ENCODE peak calls at places on chromosomes 13 and 19, in five cellular contexts. One of them, this sample, is unnamed.

GRCh38 chr19:30482956-30483355 is 110.8 kb downstream of the ZNF536 start:
- DNase-seq in progenitor cell of endocrine pancreas: no peak
- DNase-seq in AG10803: no peak
- DNase-seq in non-pigmented ciliary epithelial cell: no peak
- DNase-seq in NCI-H1092: no peak
- DNase-seq in this sample: no peak

GRCh38 chr13:100542546-100543156 is 45.9 kb downstream of the GGACT start:
- DNase-seq in progenitor cell of endocrine pancreas: no peak
- DNase-seq in AG10803: peak; percentile 61
- DNase-seq in non-pigmented ciliary epithelial cell: peak; percentile 35
- DNase-seq in NCI-H1092: no peak
- DNase-seq in this sample: peak; percentile 68

GRCh38 chr19:47704024-47704423 is 9.2 kb upstream of the EHD2 start:
- DNase-seq in progenitor cell of endocrine pancreas: no peak
- DNase-seq in AG10803: no peak
- DNase-seq in non-pigmented ciliary epithelial cell: peak; percentile 50
- DNase-seq in NCI-H1092: no peak
- DNase-seq in this sample: no peak

GRCh38 chr13:57748096-57748495 is 116.6 kb downstream of the PCDH17 start:
- DNase-seq in progenitor cell of endocrine pancreas: no peak
- DNase-seq in AG10803: no peak
- DNase-seq in non-pigmented ciliary epithelial cell: no peak
- DNase-seq in NCI-H1092: no peak
- DNase-seq in this sample: no peak

GRCh38 chr13:28047784-28048388 is 52.5 kb downstream of the FLT3 start:
- DNase-seq in progenitor cell of endocrine pancreas: no peak
- DNase-seq in AG10803: peak; percentile 26
- DNase-seq in non-pigmented ciliary epithelial cell: no peak
- DNase-seq in NCI-H1092: no peak
- DNase-seq in this sample: no peak

GRCh38 chr19:44644391-44645016 is 794 bp downstream of the PVR start:
- DNase-seq in progenitor cell of endocrine pancreas: no peak
- DNase-seq in AG10803: no peak
- DNase-seq in non-pigmented ciliary epithelial cell: no peak
- DNase-seq in NCI-H1092: no peak
- DNase-seq in this sample: peak; percentile 60

GRCh38 chr19:32358311-32358710 is 12.9 kb downstream of the ZNF507 start:
- DNase-seq in progenitor cell of endocrine pancreas: no peak
- DNase-seq in AG10803: no peak
- DNase-seq in non-pigmented ciliary epithelial cell: no peak
- DNase-seq in NCI-H1092: no peak
- DNase-seq in this sample: no peak

GRCh38 chr19:3132971-3133792 is 2.7 kb upstream of the GNA15 start:
- DNase-seq in progenitor cell of endocrine pancreas: no peak
- DNase-seq in AG10803: peak; percentile 82
- DNase-seq in non-pigmented ciliary epithelial cell: peak; percentile 49
- DNase-seq in NCI-H1092: peak; percentile 57
- DNase-seq in this sample: peak; percentile 94

GRCh38 chr13:24323739-24324075 is 14.3 kb downstream of the C1QTNF9 start:
- DNase-seq in progenitor cell of endocrine pancreas: no peak
- DNase-seq in AG10803: no peak
- DNase-seq in non-pigmented ciliary epithelial cell: no peak
- DNase-seq in NCI-H1092: no peak
- DNase-seq in this sample: no peak

GRCh38 chr13:108855737-108856387 is 226.5 kb downstream of the MYO16 start:
- DNase-seq in progenitor cell of endocrine pancreas: no peak
- DNase-seq in AG10803: no peak
- DNase-seq in non-pigmented ciliary epithelial cell: no peak
- DNase-seq in NCI-H1092: no peak
- DNase-seq in this sample: no peak

GRCh38 chr13:112688560-112689497 is 1.0 kb upstream of the ATP11A start:
- DNase-seq in progenitor cell of endocrine pancreas: no peak
- DNase-seq in AG10803: peak; percentile 4
- DNase-seq in non-pigmented ciliary epithelial cell: no peak
- DNase-seq in NCI-H1092: no peak
- DNase-seq in this sample: no peak

GRCh38 chr19:14505488-14506239 is 9.7 kb upstream of the GIPC1 start:
- DNase-seq in progenitor cell of endocrine pancreas: peak; percentile 56
- DNase-seq in AG10803: peak; percentile 83
- DNase-seq in non-pigmented ciliary epithelial cell: no peak
- DNase-seq in NCI-H1092: no peak
- DNase-seq in this sample: peak; percentile 71

GRCh38 chr13:114298866-114299265 is 15.4 kb upstream of the CHAMP1 start:
- DNase-seq in progenitor cell of endocrine pancreas: no peak
- DNase-seq in AG10803: no peak
- DNase-seq in non-pigmented ciliary epithelial cell: no peak
- DNase-seq in NCI-H1092: no peak
- DNase-seq in this sample: no peak

GRCh38 chr13:49693191-49693733 is 2.0 kb upstream of the EBPL start:
- DNase-seq in progenitor cell of endocrine pancreas: no peak
- DNase-seq in AG10803: peak; percentile 23
- DNase-seq in non-pigmented ciliary epithelial cell: no peak
- DNase-seq in NCI-H1092: no peak
- DNase-seq in this sample: no peak

GRCh38 chr13:97205465-97205864 is 16.7 kb upstream of the MBNL2 start:
- DNase-seq in progenitor cell of endocrine pancreas: no peak
- DNase-seq in AG10803: no peak
- DNase-seq in non-pigmented ciliary epithelial cell: no peak
- DNase-seq in NCI-H1092: no peak
- DNase-seq in this sample: no peak

GRCh38 chr13:90696254-90696653 is 651.2 kb upstream of the MIR17HG start:
- DNase-seq in progenitor cell of endocrine pancreas: no peak
- DNase-seq in AG10803: peak; percentile 45
- DNase-seq in non-pigmented ciliary epithelial cell: peak; percentile 70
- DNase-seq in NCI-H1092: no peak
- DNase-seq in this sample: peak; percentile 7

GRCh38 chr13:75135325-75135825 is 346.6 kb downstream of the TBC1D4 start:
- DNase-seq in progenitor cell of endocrine pancreas: no peak
- DNase-seq in AG10803: peak; percentile 95
- DNase-seq in non-pigmented ciliary epithelial cell: peak; percentile 99
- DNase-seq in NCI-H1092: no peak
- DNase-seq in this sample: peak; percentile 6

GRCh38 chr19:33419763-33420080 is 46.2 kb downstream of the CEBPG start:
- DNase-seq in progenitor cell of endocrine pancreas: no peak
- DNase-seq in AG10803: no peak
- DNase-seq in non-pigmented ciliary epithelial cell: no peak
- DNase-seq in NCI-H1092: no peak
- DNase-seq in this sample: no peak

GRCh38 chr19:56026769-56027168 is 40.2 kb downstream of the NLRP5 start:
- DNase-seq in progenitor cell of endocrine pancreas: no peak
- DNase-seq in AG10803: no peak
- DNase-seq in non-pigmented ciliary epithelial cell: no peak
- DNase-seq in NCI-H1092: no peak
- DNase-seq in this sample: no peak

This sample was measured in H54.